ENCODE peak calls at places on chromosome 16, in four cellular contexts. G, Q, V and J are unnamed samples.

GRCh38 chr16:35733278-35733965 is 2274.0 kb downstream of the TP53TG3F start:
- DNase-seq in V (no peak), Q (no peak), G (no peak), J (no peak)

GRCh38 chr16:54942353-54942943 is 11.8 kb downstream of the IRX5 start:
- DNase-seq in Q (peak; percentile 19), G (no peak), V (no peak), J (no peak)

GRCh38 chr16:87149051-87149450 is 168.1 kb downstream of the C16orf95 start:
- DNase-seq in G (no peak), Q (no peak), V (peak; percentile 42), J (no peak)

GRCh38 chr16:89395150-89396142 is 94.9 kb downstream of the ANKRD11 start:
- DNase-seq in G (no peak), V (peak; percentile 97), Q (no peak), J (no peak)

GRCh38 chr16:81450783-81451491 is 6.3 kb downstream of the CMIP start:
- DNase-seq in V (no peak), Q (no peak), G (no peak), J (no peak)

GRCh38 chr16:29765167-29766032 is 12.7 kb upstream of the ZG16 start:
- DNase-seq in V (no peak), G (peak; percentile 50), Q (no peak), J (no peak)

GRCh38 chr16:9599415-9600110 is 508.1 kb downstream of the HAPSTR1 start:
- DNase-seq in V (no peak), G (no peak), Q (no peak), J (no peak)

GRCh38 chr16:4693956-4694663 is 748 bp downstream of the NUDT16L1 start:
- DNase-seq in Q (peak; percentile 56), V (peak; percentile 62), G (no peak), J (peak; percentile 70)

GRCh38 chr16:24626251-24626650 is 86.9 kb downstream of the RBBP6 start:
- DNase-seq in Q (no peak), V (peak; percentile 56), G (no peak), J (no peak)

GRCh38 chr16:878071-878784 is 77.7 kb upstream of the GNG13 start:
- DNase-seq in V (no peak), G (peak; percentile 44), Q (peak; percentile 54), J (peak; percentile 53)

GRCh38 chr16:65121870-65122723 is at the start of gene CDH11:
- DNase-seq in G (no peak), V (peak; percentile 93), Q (no peak), J (peak; percentile 78)

GRCh38 chr16:4090476-4090875 is 25.8 kb downstream of the ADCY9 start:
- DNase-seq in G (no peak), V (peak; percentile 50), Q (no peak), J (no peak)

GRCh38 chr16:86318119-86318518 is 192.2 kb upstream of the FOXF1 start:
- DNase-seq in V (no peak), Q (no peak), G (no peak), J (no peak)

GRCh38 chr16:78478267-78478821 is 378.9 kb downstream of the WWOX start:
- DNase-seq in V (no peak), G (no peak), Q (no peak), J (peak; percentile 73)

GRCh38 chr16:86391987-86392386 is 118.3 kb upstream of the FOXF1 start:
- DNase-seq in G (no peak), Q (no peak), V (peak; percentile 84), J (no peak)

GRCh38 chr16:84648595-84649510 is 542 bp downstream of the KLHL36 start:
- DNase-seq in V (peak; percentile 40), Q (peak; percentile 53), G (no peak), J (peak; percentile 62)

GRCh38 chr16:5018791-5019190 is 14.9 kb downstream of the NAGPA start:
- DNase-seq in Q (no peak), G (no peak), V (no peak), J (no peak)

DNA sequence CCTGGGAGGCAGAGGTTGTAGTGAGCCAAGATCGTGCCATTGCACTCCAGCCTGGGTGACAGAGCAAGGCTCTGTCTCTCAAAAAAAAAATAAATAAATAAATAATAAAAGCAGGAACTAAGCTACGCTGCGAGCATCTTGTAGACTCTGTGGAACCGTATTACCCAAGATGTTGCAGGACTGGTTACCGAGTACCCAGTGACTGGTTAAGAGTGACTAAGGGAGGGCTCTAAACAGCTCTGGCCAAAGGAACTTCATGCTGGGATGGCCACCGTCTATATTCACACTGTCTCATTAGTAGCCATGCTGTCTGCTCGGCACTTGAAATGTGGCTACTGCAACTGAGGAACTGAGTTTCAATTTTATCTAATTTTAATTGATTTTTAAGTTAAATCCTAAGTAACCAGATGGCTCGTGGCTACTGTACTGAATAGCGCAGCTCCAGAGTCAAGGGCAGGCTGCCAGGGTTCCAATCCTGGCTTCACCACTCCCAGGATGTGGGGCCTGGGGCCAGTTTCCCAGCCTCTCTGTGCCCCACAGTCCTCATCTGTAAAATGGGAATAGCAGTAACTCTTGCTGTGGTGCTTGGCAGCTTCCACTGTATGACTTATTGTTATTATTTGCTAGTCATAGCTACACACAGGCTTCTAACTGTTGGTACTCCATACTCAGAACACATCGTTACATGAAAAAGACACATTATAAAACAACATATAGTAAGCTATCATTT is 3.0 kb downstream of the NTAN1 start:
- DNase-seq in V (peak; percentile 80), Q (no peak), G (no peak), J (no peak)
- H3K27ac ChIP-seq in V (peak overlapping the region; percentile 54), Q (no peak overlapping the region), G (no peak overlapping the region), J (no peak overlapping the region)

GRCh38 chr16:50302472-50303005 is 36.2 kb downstream of the ADCY7 start:
- DNase-seq in G (no peak), V (no peak), Q (no peak), J (no peak)
- TF ChIP-seq EZH2phosphoT487 in G (no peak), V (no peak), Q (no peak), J (no peak)

DNA sequence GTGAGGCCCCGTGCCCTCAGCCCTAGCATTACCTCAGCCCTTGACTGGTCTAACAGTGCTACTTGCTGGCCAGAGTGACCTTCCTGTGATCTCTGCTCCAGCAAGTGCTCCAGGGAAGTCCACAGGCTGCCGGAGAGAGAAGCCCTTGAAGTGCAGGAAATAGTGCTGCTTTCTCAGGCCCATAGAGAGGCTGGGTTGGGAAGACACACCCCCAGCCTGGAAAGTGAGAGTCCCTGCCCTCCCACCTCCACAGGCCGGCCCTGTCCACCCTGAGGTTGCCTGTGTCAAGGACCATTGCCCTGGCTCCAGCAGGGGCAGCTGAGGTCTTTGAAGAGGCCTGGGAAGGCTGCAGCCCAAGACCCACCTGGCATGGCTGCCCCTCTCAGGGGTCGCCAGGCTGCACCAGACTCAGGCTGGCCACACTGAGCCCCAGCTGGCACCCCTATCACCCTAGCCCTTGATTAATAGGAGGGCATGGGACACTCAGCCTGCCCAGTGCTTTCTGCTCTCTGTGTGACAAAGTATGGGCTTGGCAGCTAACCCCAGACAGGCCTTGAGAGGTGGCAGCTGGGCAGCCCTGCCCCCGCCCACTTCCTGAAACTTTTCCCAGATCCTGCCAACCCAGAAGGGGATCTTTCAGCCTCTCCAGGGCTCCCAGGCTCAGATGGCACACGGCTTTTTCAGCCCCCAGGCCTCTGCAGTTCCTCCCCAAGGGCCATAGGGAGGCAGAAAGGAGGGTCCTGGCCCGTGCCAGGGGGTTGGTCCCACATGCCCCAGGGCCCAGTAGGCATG is 21.7 kb downstream of the ATP6V0D1 start:
- DNase-seq in G (no peak), Q (no peak), V (peak; percentile 33), J (no peak)
- H3K27ac ChIP-seq in G (no peak overlapping the region), Q (no peak overlapping the region), V (no peak overlapping the region), J (no peak overlapping the region)

DNA sequence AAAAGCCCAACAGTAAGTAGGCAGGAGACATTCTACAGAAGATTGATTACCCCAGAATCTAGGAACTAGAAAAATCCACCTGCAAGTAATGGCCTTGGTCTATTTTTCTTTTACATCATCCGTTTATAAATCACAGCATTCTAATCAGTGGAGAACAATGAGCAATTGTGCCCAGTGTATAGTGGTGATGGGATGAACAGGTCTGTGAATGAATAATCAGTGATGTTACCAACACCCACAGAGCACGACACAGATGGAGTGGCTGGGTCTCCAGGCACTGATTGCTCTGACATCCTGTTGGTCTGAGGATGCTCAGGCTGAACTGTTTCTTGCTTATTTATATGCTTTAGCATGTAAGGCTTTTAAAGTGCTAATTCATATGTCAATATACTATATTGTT is 1251.2 kb upstream of the CDH8 start:
- DNase-seq in Q (no peak), G (no peak), V (no peak), J (no peak)
- TF ChIP-seq EZH2phosphoT487 in Q (no peak), G (no peak), V (no peak), J (no peak)

DNA sequence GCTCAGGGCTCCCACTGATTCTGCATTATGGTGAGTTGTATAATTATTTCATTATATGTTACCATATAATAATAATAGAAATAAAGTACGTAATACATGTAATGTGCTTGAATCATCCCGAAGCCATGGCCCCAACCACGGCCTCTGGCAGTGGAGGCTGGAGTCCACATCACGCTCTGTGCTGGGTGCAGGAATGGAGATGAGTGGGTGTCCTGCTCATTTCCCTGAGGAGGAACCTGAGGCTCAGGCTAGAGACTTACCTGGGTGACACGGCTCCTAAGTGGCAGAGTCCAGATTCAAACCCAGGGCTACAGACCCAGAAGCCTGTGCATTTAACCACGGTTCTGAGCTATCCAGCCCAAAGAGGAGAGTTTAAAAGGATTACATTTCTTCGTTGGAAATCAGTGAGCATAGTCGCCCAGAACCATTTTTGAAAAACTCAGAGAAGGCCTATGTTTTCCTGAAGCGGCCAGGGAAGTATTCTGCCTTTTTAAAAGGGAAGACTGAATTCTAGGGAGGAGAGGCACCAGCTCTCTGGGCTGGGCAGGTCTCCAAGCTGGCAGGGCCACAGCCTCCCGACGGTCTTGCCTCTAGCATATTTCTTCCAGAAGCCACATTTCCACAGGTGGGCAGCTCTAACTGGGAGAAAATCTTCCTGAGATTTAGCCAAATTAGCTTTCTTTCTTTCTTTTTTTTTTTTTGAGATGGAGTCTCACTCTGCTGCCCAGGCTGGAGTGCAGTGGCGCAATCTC is 6.7 kb downstream of the IL4R start:
- DNase-seq in Q (no peak), G (no peak), V (no peak), J (no peak)
- H3K27ac ChIP-seq in Q (no peak overlapping the region), G (no peak overlapping the region), V (peak overlapping the region; percentile 50), J (no peak overlapping the region)

DNA sequence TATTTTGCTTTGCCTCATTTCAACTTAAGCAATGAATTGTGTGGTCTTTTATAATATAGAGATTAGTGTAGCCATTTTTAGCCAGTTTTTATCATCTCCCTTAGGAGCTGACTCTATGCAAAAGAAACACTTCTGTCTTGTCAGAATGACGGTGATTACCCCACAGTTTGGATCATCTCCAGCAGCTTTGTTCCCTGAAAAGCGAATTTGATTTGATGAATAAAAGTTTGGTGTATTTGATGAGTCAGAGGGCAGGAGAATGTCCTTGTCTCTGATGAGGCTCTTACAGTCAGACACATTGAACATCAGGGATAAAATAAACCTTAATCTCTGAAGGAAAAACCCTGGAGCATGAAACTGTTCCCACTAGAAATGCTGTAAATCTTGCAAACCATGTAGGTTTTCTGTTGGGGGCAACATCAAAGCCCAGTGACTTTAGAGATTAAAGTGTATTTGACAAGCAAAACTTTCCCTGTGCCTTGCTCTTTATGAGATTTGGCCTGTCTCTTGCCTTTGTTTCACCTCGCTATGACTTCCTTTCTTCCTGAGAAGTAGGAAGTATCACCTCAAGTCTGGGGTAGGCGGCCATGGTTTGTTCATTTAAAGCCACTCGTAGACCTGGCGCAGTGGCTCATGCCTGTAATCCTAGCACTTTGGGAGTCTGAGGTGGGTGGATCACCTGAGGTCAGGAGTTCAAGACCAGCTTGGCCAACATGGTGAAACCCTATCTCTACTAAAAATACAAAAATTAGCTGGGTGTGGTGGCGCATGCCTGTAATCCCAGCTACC is 209.3 kb downstream of the FTO start:
- DNase-seq in G (no peak), V (peak; percentile 89), Q (no peak), J (no peak)
- TF ChIP-seq EZH2phosphoT487 in G (no peak), V (no peak), Q (no peak), J (no peak)